ENCODE peak calls at places on chromosomes 6 and 20, in nine cellular contexts. G, Y, P, A, I, R, M, E and T are unnamed samples.

GRCh38 chr6:111805511-111806181 is 67.6 kb downstream of the FYN start:
- DNase-seq in R (no peak), M (no peak), Y (no peak), P (no peak), E (peak; percentile 51), I (no peak), G (no peak), A (peak; percentile 63), T (no peak)

GRCh38 chr20:51811040-51811351 is 8.7 kb upstream of the SALL4 start:
- DNase-seq in Y (no peak), A (peak; percentile 68), I (no peak), R (no peak), E (no peak), P (no peak), G (no peak), M (no peak), T (no peak)

GRCh38 chr20:50111120-50111828 is 1.7 kb downstream of the UBE2V1 start:
- DNase-seq in E (no peak), R (no peak), P (no peak), Y (no peak), G (no peak), A (peak; percentile 38), M (no peak), I (peak; percentile 85), T (no peak)

GRCh38 chr20:38278150-38278549 is 17.6 kb upstream of the KIAA1755 start:
- DNase-seq in I (no peak), M (no peak), R (no peak), A (no peak), P (no peak), Y (no peak), E (no peak), G (no peak), T (no peak)

GRCh38 chr20:10540636-10541493 is 105.8 kb downstream of the SLX4IP start:
- DNase-seq in I (peak; percentile 83), R (no peak), P (no peak), G (no peak), M (no peak), A (peak; percentile 85), Y (no peak), E (peak; percentile 88), T (no peak)

GRCh38 chr20:23773127-23773526 is 22.4 kb upstream of the CST1 start:
- DNase-seq in I (no peak), A (no peak), P (no peak), E (no peak), G (no peak), Y (no peak), R (no peak), M (no peak), T (no peak)

GRCh38 chr6:90098025-90098474 is 198.6 kb downstream of the BACH2 start:
- DNase-seq in Y (no peak), M (no peak), E (peak; percentile 33), R (peak; percentile 58), I (peak; percentile 78), G (peak; percentile 91), A (peak; percentile 95), P (no peak), T (no peak)

GRCh38 chr6:76230711-76231110 is 158.2 kb upstream of the IMPG1 start:
- DNase-seq in G (no peak), R (no peak), M (no peak), E (no peak), A (no peak), I (no peak), Y (no peak), P (peak; percentile 90), T (no peak)

GRCh38 chr6:119791746-119792145 is 442.2 kb upstream of the MAN1A1 start:
- DNase-seq in E (no peak), R (no peak), I (no peak), A (no peak), M (no peak), P (no peak), Y (no peak), G (no peak), T (no peak)

GRCh38 chr6:46454691-46455090 is 36.6 kb downstream of the RCAN2 start:
- DNase-seq in P (no peak), A (no peak), Y (no peak), M (no peak), G (no peak), E (no peak), R (no peak), I (no peak), T (no peak)

GRCh38 chr20:53949319-53949839 is 121.0 kb downstream of the BCAS1 start:
- DNase-seq in G (peak; percentile 40), R (peak; percentile 79), Y (no peak), I (peak; percentile 94), A (peak; percentile 88), E (peak; percentile 63), P (peak; percentile 76), M (no peak), T (peak; percentile 84)

GRCh38 chr6:118715371-118715770 is 64.0 kb upstream of the CEP85L start:
- DNase-seq in M (no peak), P (no peak), I (no peak), E (no peak), A (no peak), G (no peak), R (no peak), Y (no peak), T (no peak)

GRCh38 chr6:168540713-168541291 is 99.8 kb downstream of the SMOC2 start:
- DNase-seq in I (no peak), P (no peak), E (no peak), A (no peak), R (no peak), M (no peak), Y (no peak), G (no peak), T (no peak)

GRCh38 chr20:38477747-38478146 is 5.1 kb downstream of the RALGAPB start:
- DNase-seq in Y (no peak), I (no peak), M (no peak), A (no peak), R (no peak), P (no peak), G (no peak), E (no peak), T (no peak)

GRCh38 chr20:22491188-22491500 is 93.2 kb downstream of the FOXA2 start:
- DNase-seq in R (no peak), I (no peak), M (no peak), G (no peak), P (no peak), Y (no peak), A (no peak), E (no peak), T (no peak)
- H3K27ac ChIP-seq in R (no peak overlapping the region), I (no peak overlapping the region), M (no peak overlapping the region), G (no peak overlapping the region), P (no peak overlapping the region), Y (peak overlapping the region; percentile 53), A (no peak overlapping the region), E (no peak overlapping the region), T (no peak overlapping the region)

GRCh38 chr20:60823001-60823649 is 428.9 kb upstream of the CDH4 start:
- DNase-seq in P (no peak), R (no peak), A (no peak), E (no peak), M (no peak), Y (no peak), I (no peak), G (no peak), T (no peak)
- H3K4me1 ChIP-seq in P (peaks cover 10% of the 10 kb centered on the region), R (peaks cover 37% of the 10 kb centered on the region), A (peaks cover 31% of the 10 kb centered on the region), E (no peaks in the 10 kb centered on the region), M (no peaks in the 10 kb centered on the region), Y (no peaks in the 10 kb centered on the region), I (no peaks in the 10 kb centered on the region), G (no peaks in the 10 kb centered on the region), T (no peaks in the 10 kb centered on the region)

GRCh38 chr6:3232017-3232838 is 4.8 kb upstream of the TUBB2B start:
- DNase-seq in G (no peak), I (no peak), A (no peak), E (no peak), P (no peak), R (no peak), Y (no peak), M (no peak), T (no peak)
- H3K27ac ChIP-seq in G (peak overlapping the region; percentile 60), I (no peak overlapping the region), A (no peak overlapping the region), E (no peak overlapping the region), P (no peak overlapping the region), R (no peak overlapping the region), Y (no peak overlapping the region), M (peak overlapping the region; percentile 79), T (no peak overlapping the region)

GRCh38 chr6:7545509-7546369 is 4.3 kb downstream of the DSP start:
- DNase-seq in E (no peak), R (no peak), P (no peak), Y (no peak), I (peak; percentile 78), A (no peak), M (no peak), G (no peak), T (no peak)
- H3K4me1 ChIP-seq in E (peaks cover 10% of the 10 kb centered on the region), R (no peaks in the 10 kb centered on the region), P (peaks cover 2% of the 10 kb centered on the region), Y (no peaks in the 10 kb centered on the region), I (peaks cover 10% of the 10 kb centered on the region), A (peaks cover 34% of the 10 kb centered on the region), M (peaks cover 10% of the 10 kb centered on the region), G (peaks cover 24% of the 10 kb centered on the region), T (peaks cover 12% of the 10 kb centered on the region)

GRCh38 chr6:18122128-18123093 is at the start of gene NHLRC1:
- DNase-seq in R (no peak), G (peak; percentile 91), A (peak; percentile 93), E (peak; percentile 92), P (no peak), M (peak; percentile 35), I (peak; percentile 97), Y (peak; percentile 92), T (peak; percentile 74)
- H3K27ac ChIP-seq in R (no peak within 1 kb of the TSS), G (peak within 1 kb of the TSS; percentile 68), A (no peak within 1 kb of the TSS), E (no peak within 1 kb of the TSS), P (no peak within 1 kb of the TSS), M (peak within 1 kb of the TSS; percentile 59), I (peak within 1 kb of the TSS; percentile 44), Y (peak within 1 kb of the TSS; percentile 59), T (peak within 1 kb of the TSS; percentile 24)

GRCh38 chr6:30612213-30612612 is 4.8 kb downstream of the PPP1R10 start:
- DNase-seq in I (no peak), P (no peak), Y (no peak), R (no peak), E (no peak), G (no peak), M (no peak), A (peak; percentile 48), T (no peak)
- H3K4me1 ChIP-seq in I (peaks cover 52% of the 10 kb centered on the region), P (peaks cover 8% of the 10 kb centered on the region), Y (peaks cover 3% of the 10 kb centered on the region), R (peaks cover 22% of the 10 kb centered on the region), E (peaks cover 16% of the 10 kb centered on the region), G (peaks cover 58% of the 10 kb centered on the region), M (peaks cover 22% of the 10 kb centered on the region), A (peaks cover 13% of the 10 kb centered on the region), T (peaks cover 5% of the 10 kb centered on the region)